ENCODE peak calls at places on chromosomes 1 and 21, in six cellular contexts. S is nephron progenitor cell; C is GOT3; H is CD8-positive, alpha-beta T cell; I is iris pigment epithelial cell; V is aorta. D is an unnamed sample.

GRCh38 chr1:159854693-159855192 is 7.7 kb downstream of the VSIG8 start:
- DNase-seq in I (peak), C (peak), V (peak), S (peak), H (peak), D (peak)

GRCh38 chr1:85584264-85584781 is 3.8 kb downstream of the CCN1 start:
- DNase-seq in I (peak), H (no peak), S (no peak), C (no peak), V (no peak), D (no peak)

GRCh38 chr1:204188959-204189639 is 7.2 kb downstream of the KISS1 start:
- DNase-seq in I (no peak), S (no peak), V (no peak), C (no peak), H (no peak), D (no peak)

GRCh38 chr1:107232421-107232820 is 91.6 kb downstream of the NTNG1 start:
- DNase-seq in I (no peak), V (no peak), S (no peak), C (no peak), H (no peak), D (no peak)

GRCh38 chr1:34165422-34165921 is 442 bp upstream of the CSMD2 start:
- DNase-seq in H (no peak), V (no peak), C (no peak), S (no peak), I (no peak), D (no peak)

GRCh38 chr1:186492531-186493291 is 31.8 kb upstream of the PDC start:
- DNase-seq in V (no peak), C (no peak), H (no peak), S (no peak), I (peak), D (no peak)

GRCh38 chr1:204437796-204438570 is 26.4 kb upstream of the PPP1R15B start:
- DNase-seq in S (no peak), V (no peak), C (no peak), H (no peak), I (no peak), D (no peak)

GRCh38 chr1:228921473-228921872 is 186.2 kb downstream of the RHOU start:
- DNase-seq in V (peak), H (no peak), I (no peak), S (no peak), C (no peak), D (no peak)

GRCh38 chr1:10628685-10629084 is 153.9 kb downstream of the PEX14 start:
- DNase-seq in I (peak), C (no peak), S (no peak), H (no peak), V (peak), D (no peak)

GRCh38 chr1:24931481-24932221 is 1.6 kb upstream of the RUNX3 start:
- DNase-seq in S (peak), C (no peak), H (no peak), I (no peak), V (no peak), D (no peak)

GRCh38 chr1:203186446-203187305 is at the start of gene CHI3L1:
- DNase-seq in S (no peak), H (no peak), C (no peak), I (no peak), V (peak), D (peak)

GRCh38 chr1:219412772-219413171 is 200.1 kb downstream of the ZC3H11B start:
- DNase-seq in C (no peak), V (no peak), I (peak), H (no peak), S (no peak), D (no peak)

GRCh38 chr1:203151362-203152157 is 24.0 kb downstream of the ADORA1 start:
- DNase-seq in S (no peak), C (no peak), V (no peak), H (no peak), I (no peak), D (no peak)

GRCh38 chr1:95039360-95040031 is 33.3 kb downstream of the ALG14 start:
- DNase-seq in C (no peak), V (no peak), S (no peak), H (no peak), I (peak), D (no peak)

GRCh38 chr1:167532375-167532774 is 14.0 kb upstream of the CD247 start:
- DNase-seq in I (no peak), V (no peak), C (no peak), S (no peak), H (no peak), D (no peak)

GRCh38 chr21:21921410-21922232 is 923.4 kb downstream of the NCAM2 start:
- DNase-seq in H (no peak), S (no peak), V (no peak), C (no peak), I (peak), D (no peak)

GRCh38 chr1:2345297-2346075 is 45.9 kb downstream of the MORN1 start:
- DNase-seq in C (no peak), I (no peak), V (peak), S (no peak), H (no peak), D (no peak)

GRCh38 chr1:244414543-244414942 is 37.2 kb downstream of the ADSS2 start:
- DNase-seq in V (no peak), C (no peak), H (no peak), I (peak), S (no peak), D (no peak)

GRCh38 chr1:183273300-183273699 is 87.2 kb downstream of the LAMC2 start:
- DNase-seq in H (no peak), V (no peak), I (peak), C (no peak), S (no peak), D (no peak)

GRCh38 chr1:209162651-209163050 is 420.9 kb upstream of the CAMK1G start:
- DNase-seq in H (no peak), I (no peak), S (no peak), V (no peak), C (no peak), D (no peak)

GRCh38 chr21:20729376-20729775 is 268.8 kb upstream of the NCAM2 start:
- DNase-seq in I (peak), S (no peak), V (no peak), C (no peak), H (no peak), D (no peak)

GRCh38 chr1:206012086-206012859 is 9.1 kb upstream of the RAB7B start:
- DNase-seq in I (no peak), S (no peak), V (peak), H (peak), C (no peak), D (no peak)

GRCh38 chr1:67214420-67215174 is 48.3 kb downstream of the IL23R start:
- DNase-seq in C (no peak), I (peak), H (peak), V (no peak), S (peak), D (no peak)

GRCh38 chr1:216034506-216034905 is 388.7 kb downstream of the USH2A start:
- DNase-seq in I (no peak), V (no peak), H (no peak), C (no peak), S (peak), D (no peak)

GRCh38 chr1:59669752-59670312 is 144.9 kb upstream of the HOOK1 start:
- DNase-seq in V (peak), C (no peak), S (no peak), H (no peak), I (peak), D (no peak)

GRCh38 chr1:105997516-105997915 is 1059.0 kb upstream of the PRMT6 start:
- DNase-seq in S (no peak), V (no peak), H (no peak), I (no peak), C (no peak), D (no peak)

GRCh38 chr1:223137402-223138100 is 5.5 kb downstream of the TLR5 start:
- DNase-seq in C (no peak), S (no peak), I (peak), H (no peak), V (no peak), D (no peak)

GRCh38 chr1:231626535-231626950 is at the start of gene DISC1:
- DNase-seq in H (peak), I (peak), V (peak), S (peak), C (peak), D (peak)

GRCh38 chr1:145892486-145893087 is 6.9 kb upstream of the ANKRD35 start:
- DNase-seq in H (no peak), C (no peak), I (peak), V (no peak), S (no peak), D (no peak)

GRCh38 chr1:109935451-109935900 is 24.8 kb downstream of the CSF1 start:
- DNase-seq in V (no peak), I (no peak), C (no peak), H (no peak), S (no peak), D (no peak)

GRCh38 chr1:5658340-5659316 is 333.6 kb downstream of the NPHP4 start:
- DNase-seq in V (peak), C (no peak), S (no peak), H (no peak), I (no peak), D (no peak)

GRCh38 chr1:109185357-109185756 is 28.4 kb upstream of the SARS1 start:
- DNase-seq in H (no peak), S (no peak), I (no peak), V (no peak), C (no peak), D (no peak)

GRCh38 chr1:101174722-101175121 is 62.1 kb upstream of the S1PR1 start:
- DNase-seq in C (no peak), S (no peak), V (no peak), I (peak), H (no peak), D (no peak)

GRCh38 chr1:116834605-116835004 is 75.1 kb upstream of the PTGFRN start:
- DNase-seq in I (no peak), H (no peak), S (no peak), C (no peak), V (no peak), D (no peak)

GRCh38 chr1:228340686-228341449 is 65.8 kb downstream of the TRIM11 start:
- DNase-seq in I (no peak), V (peak), S (peak), H (no peak), C (no peak), D (no peak)

GRCh38 chr1:84348240-84348555 is 46.7 kb downstream of the SAMD13 start:
- DNase-seq in I (peak), S (no peak), C (no peak), V (no peak), H (no peak), D (no peak)

D was measured in omental fat pad.